ENCODE peak calls at places on chromosomes 11 and 22, in five cellular contexts. O, V, D, B and Q are unnamed samples.

GRCh38 chr11:73752216-73752867 is 8.5 kb downstream of the RAB6A start:
- DNase-seq in B (no peak), D (no peak), O (no peak), V (no peak), Q (no peak)

GRCh38 chr22:22981670-22982571 is 88.4 kb upstream of the GNAZ start:
- DNase-seq in O (no peak), V (no peak), D (no peak), B (no peak), Q (no peak)

GRCh38 chr11:125345706-125346561 is 150.1 kb downstream of the FEZ1 start:
- DNase-seq in D (peak; percentile 91), V (no peak), O (peak; percentile 28), B (peak; percentile 50), Q (no peak)

GRCh38 chr22:50314455-50315288 is 7.2 kb upstream of the PLXNB2 start:
- DNase-seq in V (peak; percentile 66), O (no peak), D (no peak), B (no peak), Q (no peak)

GRCh38 chr11:67032830-67033555 is 10.1 kb downstream of the SYT12 start:
- DNase-seq in D (peak; percentile 90), B (peak; percentile 75), O (peak; percentile 88), V (no peak), Q (no peak)

GRCh38 chr11:84714316-84714780 is 912.8 kb downstream of the DLG2 start:
- DNase-seq in D (peak; percentile 35), O (peak; percentile 73), V (no peak), B (no peak), Q (no peak)

GRCh38 chr11:82194521-82194920 is 539.1 kb downstream of the FAM181B start:
- DNase-seq in B (no peak), O (peak; percentile 6), D (no peak), V (no peak), Q (no peak)

GRCh38 chr11:131530411-131530810 is 160.0 kb downstream of the NTM start:
- DNase-seq in V (no peak), B (no peak), D (no peak), O (no peak), Q (no peak)

GRCh38 chr22:37021710-37022482 is 2.4 kb downstream of the MPST start:
- DNase-seq in V (peak; percentile 28), D (peak; percentile 48), B (no peak), O (no peak), Q (no peak)

GRCh38 chr22:19866665-19867009 is 12.0 kb upstream of the GNB1L start:
- DNase-seq in V (no peak), O (no peak), B (no peak), D (no peak), Q (no peak)

GRCh38 chr22:30005213-30005857 is 74.9 kb upstream of the HORMAD2 start:
- DNase-seq in D (peak; percentile 83), B (no peak), O (peak; percentile 46), V (peak; percentile 38), Q (no peak)

GRCh38 chr11:95788921-95789505 is 569 bp downstream of the FAM76B start:
- DNase-seq in O (peak; percentile 19), B (no peak), V (no peak), D (peak; percentile 48), Q (peak; percentile 88)

GRCh38 chr11:63906585-63906984 is 10.4 kb downstream of the RCOR2 start:
- DNase-seq in O (no peak), V (peak; percentile 38), B (no peak), D (peak; percentile 33), Q (no peak)

GRCh38 chr11:65611028-65611757 is 2.8 kb downstream of the MAP3K11 start:
- DNase-seq in V (no peak), B (no peak), D (peak; percentile 32), O (no peak), Q (no peak)

GRCh38 chr11:117281159-117281558 is 10.0 kb upstream of the BACE1-AS start:
- DNase-seq in B (peak; percentile 89), D (peak; percentile 96), V (no peak), O (peak; percentile 88), Q (peak; percentile 91)

GRCh38 chr22:36977401-36977861 is 41.8 kb downstream of the TST start:
- DNase-seq in D (peak; percentile 25), V (peak; percentile 72), O (peak; percentile 34), B (no peak), Q (no peak)

GRCh38 chr22:48941903-48942625 is 885.6 kb downstream of the BRD1 start:
- DNase-seq in V (no peak), B (no peak), D (no peak), O (no peak), Q (peak; percentile 90)

GRCh38 chr22:49106136-49106930 is 721.3 kb downstream of the BRD1 start:
- DNase-seq in O (no peak), B (no peak), D (no peak), V (no peak), Q (no peak)

GRCh38 chr11:13465909-13466371 is 2.9 kb upstream of the BTBD10 start:
- DNase-seq in O (peak; percentile 58), V (no peak), B (no peak), D (peak; percentile 62), Q (no peak)

GRCh38 chr11:62554377-62554776 is 7.8 kb upstream of the AHNAK start:
- DNase-seq in O (no peak), D (no peak), B (no peak), V (no peak), Q (no peak)

GRCh38 chr11:30113326-30113873 is 96.6 kb upstream of the KCNA4 start:
- DNase-seq in O (no peak), V (no peak), B (no peak), D (no peak), Q (no peak)

GRCh38 chr11:19239039-19239438 is 1.7 kb downstream of the E2F8 start:
- DNase-seq in O (no peak), B (no peak), D (no peak), V (no peak), Q (no peak)

GRCh38 chr11:61881397-61881796 is 9.9 kb downstream of the FADS3 start:
- DNase-seq in O (no peak), V (no peak), B (no peak), D (peak; percentile 22), Q (no peak)

GRCh38 chr11:832529-833113 is at the start of gene CD151:
- DNase-seq in D (peak; percentile 46), B (no peak), O (peak; percentile 62), V (no peak), Q (no peak)

GRCh38 chr11:121870202-121871045 is 245.6 kb downstream of the BLID start:
- DNase-seq in D (peak; percentile 27), O (no peak), B (no peak), V (no peak), Q (no peak)

GRCh38 chr11:69218946-69219720 is 63.4 kb downstream of the SMIM38 start:
- DNase-seq in V (no peak), B (no peak), O (no peak), D (no peak), Q (peak; percentile 67)

GRCh38 chr11:9982796-9983579 is 311.0 kb downstream of the SBF2 start:
- DNase-seq in B (no peak), D (no peak), V (no peak), O (peak; percentile 89), Q (no peak)

GRCh38 chr11:69492201-69492991 is 10.9 kb downstream of the LINC01488 start:
- DNase-seq in O (peak; percentile 37), B (no peak), V (no peak), D (no peak), Q (no peak)

GRCh38 chr11:95768521-95768920 is 21.1 kb downstream of the FAM76B start:
- DNase-seq in V (no peak), B (no peak), O (no peak), D (peak; percentile 6), Q (no peak)

GRCh38 chr22:27726726-27727449 is 74.7 kb downstream of the MN1 start:
- DNase-seq in B (no peak), O (peak; percentile 91), V (no peak), D (peak; percentile 93), Q (no peak)

GRCh38 chr11:76236092-76237026 is 30.1 kb upstream of the WNT11 start:
- DNase-seq in D (no peak), V (no peak), O (peak; percentile 57), B (no peak), Q (no peak)